ENCODE peak calls at places on chromosomes 4 and X, in nine cellular contexts. M is fibroblast of lung, F is IMR-90, P is astrocyte, H is neuronal stem cell, A is endothelial cell of umbilical vein, Y is HCT116, W is GM23248, D is mesenchymal stem cell. C is an unnamed sample.

GRCh38 chrX:39823848-39824247 is 273.9 kb downstream of the BCOR start:
- DNase-seq in M (no peak), F (no peak), P (no peak), H (no peak), A (no peak), Y (no peak), W (no peak), D (no peak), C (no peak)

GRCh38 chr4:106238819-106239420 is 77.1 kb downstream of the TBCK start:
- DNase-seq in M (peak; percentile 39), F (peak; percentile 34), P (peak; percentile 14), H (peak; percentile 27), A (peak; percentile 40), Y (peak; percentile 27), W (peak; percentile 59), D (peak; percentile 60), C (peak; percentile 80)

GRCh38 chr4:111631157-111631999 is 513.9 kb upstream of the FAM241A start:
- DNase-seq in M (peak; percentile 23), F (peak; percentile 37), P (peak; percentile 6), H (no peak), A (peak; percentile 27), Y (peak; percentile 12), W (peak; percentile 57), D (peak; percentile 43), C (peak; percentile 51)

GRCh38 chrX:131633285-131633917 is 89.5 kb downstream of the OR13H1 start:
- DNase-seq in M (peak; percentile 65), F (peak; percentile 41), P (peak; percentile 14), H (peak; percentile 46), A (peak; percentile 11), Y (peak; percentile 29), W (peak; percentile 64), D (peak; percentile 51), C (peak; percentile 83)

GRCh38 chr4:148044889-148045352 is 313.0 kb downstream of the ARHGAP10 start:
- DNase-seq in M (no peak), F (no peak), P (no peak), H (no peak), A (peak; percentile 21), Y (no peak), W (no peak), D (peak; percentile 19), C (no peak)

GRCh38 chrX:150219374-150220185 is 143.5 kb upstream of the MAMLD1 start:
- DNase-seq in M (peak; percentile 45), F (peak; percentile 48), P (peak; percentile 38), H (no peak), A (no peak), Y (no peak), W (peak; percentile 59), D (peak; percentile 50), C (peak; percentile 30)

GRCh38 chr4:39201963-39202362 is 19.6 kb downstream of the WDR19 start:
- DNase-seq in M (no peak), F (no peak), P (no peak), H (no peak), A (no peak), Y (no peak), W (no peak), D (no peak), C (no peak)

GRCh38 chr4:169179609-169180526 is 90.9 kb downstream of the SH3RF1 start:
- DNase-seq in M (peak; percentile 53), F (peak; percentile 40), P (peak; percentile 38), H (no peak), A (peak; percentile 13), Y (no peak), W (peak; percentile 48), D (peak; percentile 38), C (no peak)

GRCh38 chr4:40621229-40621591 is 8.5 kb downstream of the RBM47 start:
- DNase-seq in M (no peak), F (no peak), P (no peak), H (no peak), A (no peak), Y (no peak), W (no peak), D (no peak), C (no peak)

GRCh38 chrX:340641-341423 is 22.2 kb upstream of the GTPBP6 start:
- DNase-seq in M (no peak), F (no peak), P (no peak), H (no peak), A (no peak), Y (no peak), W (no peak), D (no peak), C (no peak)

GRCh38 chr4:186534056-186534455 is 21.3 kb downstream of the MTNR1A start:
- DNase-seq in M (no peak), F (no peak), P (no peak), H (no peak), A (no peak), Y (no peak), W (no peak), D (no peak), C (no peak)

GRCh38 chr4:84691170-84691691 is 108.3 kb downstream of the CDS1 start:
- DNase-seq in M (peak; percentile 94), F (peak; percentile 94), P (peak; percentile 97), H (no peak), A (peak; percentile 76), Y (peak; percentile 86), W (peak; percentile 94), D (peak; percentile 95), C (peak; percentile 16)

DNA sequence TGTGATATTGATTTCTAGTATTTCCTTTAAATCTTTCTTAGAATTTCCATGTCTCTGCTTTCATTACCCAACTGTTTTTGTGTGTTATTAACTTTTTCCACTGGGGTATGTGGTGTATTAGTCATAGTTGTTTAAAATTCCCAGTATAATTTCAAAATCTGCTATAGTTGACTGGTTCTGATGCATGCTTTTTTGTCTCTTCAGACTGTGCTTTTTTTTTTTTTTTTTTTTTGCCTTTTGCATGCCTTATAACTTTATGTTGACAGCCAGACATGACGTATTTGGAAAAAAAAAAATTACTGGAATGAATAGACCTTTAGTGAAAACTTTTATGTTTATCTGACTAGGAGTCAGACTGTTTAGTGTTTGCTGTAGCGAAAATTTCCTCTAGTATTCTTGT is 580.4 kb downstream of the ANKRD50 start:
- DNase-seq in M (no peak), F (peak; percentile 26), P (peak; percentile 43), H (no peak), A (no peak), Y (no peak), W (peak; percentile 8), D (peak; percentile 29), C (no peak)
- H3K4me2 ChIP-seq in M (no peak overlapping the region), F (no peak overlapping the region), P (no peak overlapping the region), H (no peak overlapping the region), A (no peak overlapping the region), Y (no peak overlapping the region), W (no peak overlapping the region), D (no peak overlapping the region), C (no peak overlapping the region)

DNA sequence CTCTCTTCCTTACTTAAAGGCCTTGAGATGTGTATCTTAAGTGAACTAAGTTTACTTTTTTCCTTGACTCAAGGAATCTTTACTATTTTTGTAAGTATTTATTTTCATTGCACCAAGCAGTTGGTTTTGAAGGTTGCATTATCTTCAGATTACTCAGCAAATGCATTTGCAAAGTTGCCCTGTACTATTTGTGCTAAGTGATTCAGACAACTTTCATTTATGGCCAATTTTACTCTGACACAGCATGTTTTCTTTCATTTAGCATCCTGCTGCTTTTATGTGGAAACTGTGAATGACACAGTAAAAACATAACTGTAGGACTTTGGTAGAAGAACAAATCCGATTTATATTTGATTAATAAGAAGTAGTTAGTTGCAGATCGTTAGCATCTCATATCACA is 191.0 kb downstream of the CCSER1 start:
- DNase-seq in M (peak; percentile 93), F (peak; percentile 90), P (peak; percentile 85), H (no peak), A (peak; percentile 74), Y (peak; percentile 85), W (peak; percentile 84), D (peak; percentile 78), C (no peak)
- H3K4me2 ChIP-seq in M (peak overlapping the region; percentile 85), F (peak overlapping the region; percentile 73), P (peak overlapping the region; percentile 79), H (no peak overlapping the region), A (peak overlapping the region; percentile 74), Y (peak overlapping the region; percentile 67), W (peak overlapping the region; percentile 59), D (no peak overlapping the region), C (no peak overlapping the region)

DNA sequence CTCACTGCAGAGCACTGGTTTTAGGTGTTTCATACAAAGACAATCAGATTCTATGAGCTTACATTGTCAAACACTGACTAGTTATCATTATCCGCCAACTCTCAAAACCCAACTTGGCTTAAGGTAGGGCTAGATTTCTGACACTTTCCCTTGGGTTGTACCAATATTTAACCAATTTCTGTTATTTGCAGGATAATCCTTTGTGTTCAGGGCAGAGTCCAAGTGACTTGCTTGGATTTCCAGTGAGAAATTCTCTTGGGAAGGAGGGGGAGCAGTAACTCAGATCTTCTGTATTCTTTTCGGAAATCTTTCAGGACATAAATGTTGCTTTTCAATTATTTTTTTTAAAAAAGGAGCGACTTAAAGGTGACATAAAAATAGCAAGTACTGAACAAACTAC is 23.1 kb downstream of the DGKK start:
- DNase-seq in M (no peak), F (no peak), P (no peak), H (no peak), A (no peak), Y (no peak), W (no peak), D (no peak), C (no peak)
- H3K4me2 ChIP-seq in M (no peak overlapping the region), F (no peak overlapping the region), P (no peak overlapping the region), H (no peak overlapping the region), A (no peak overlapping the region), Y (no peak overlapping the region), W (no peak overlapping the region), D (no peak overlapping the region), C (no peak overlapping the region)

GRCh38 chr4:826508-827208 is 729 bp upstream of the CPLX1 start:
- DNase-seq in M (no peak), F (no peak), P (no peak), H (no peak), A (no peak), Y (no peak), W (no peak), D (no peak), C (peak; percentile 75)
- H3K4me2 ChIP-seq in M (no peak overlapping the region), F (peak overlapping the region; percentile 22), P (no peak overlapping the region), H (peak overlapping the region; percentile 54), A (no peak overlapping the region), Y (no peak overlapping the region), W (no peak overlapping the region), D (peak overlapping the region; percentile 70), C (peak overlapping the region; percentile 78)

GRCh38 chr4:89837385-89837995 is 529 bp upstream of the SNCA start:
- DNase-seq in M (peak; percentile 53), F (peak; percentile 16), P (peak; percentile 18), H (peak; percentile 79), A (peak; percentile 79), Y (no peak), W (peak; percentile 20), D (peak; percentile 86), C (no peak)

GRCh38 chr4:89838005-89838404 is 1.0 kb upstream of the SNCA start:
- DNase-seq in M (peak; percentile 32), F (no peak), P (no peak), H (no peak), A (peak; percentile 63), Y (no peak), W (peak; percentile 12), D (peak; percentile 72), C (peak; percentile 47)

GRCh38 chr4:89835413-89835812 is 1.5 kb downstream of the SNCA start:
- DNase-seq in M (no peak), F (no peak), P (no peak), H (no peak), A (no peak), Y (no peak), W (no peak), D (no peak), C (no peak)

GRCh38 chr4:89836031-89836777 is 757 bp downstream of the SNCA start:
- DNase-seq in M (no peak), F (no peak), P (no peak), H (peak; percentile 27), A (peak; percentile 42), Y (no peak), W (peak; percentile 3), D (peak; percentile 39), C (peak; percentile 61)

GRCh38 chr4:89836897-89837384 is at the start of gene SNCA:
- DNase-seq in M (peak; percentile 73), F (peak; percentile 21), P (peak; percentile 53), H (no peak), A (peak; percentile 89), Y (no peak), W (peak; percentile 67), D (peak; percentile 89), C (peak; percentile 93)
- H3K4me2 ChIP-seq in M (peak within 1 kb of the TSS; percentile 85), F (peak within 1 kb of the TSS; percentile 60), P (peak within 1 kb of the TSS; percentile 97), H (peak within 1 kb of the TSS; percentile 79), A (peak within 1 kb of the TSS; percentile 97), Y (peak within 1 kb of the TSS; percentile 84), W (peak within 1 kb of the TSS; percentile 67), D (peak within 1 kb of the TSS; percentile 84), C (peak within 1 kb of the TSS; percentile 84)

C was measured in GM23338.